ENCODE peak calls at places on chromosomes 6 and 20, in four cellular contexts. One of them, this sample, is unnamed.

GRCh38 chr6:166999145-166999844 is at the start of gene CEP43:
- DNase-seq in stimulated activated CD8-positive, alpha-beta memory T cell treated with anti-CD3 and anti-CD28 coated beads, Interleukin-15, amount 100 ng/mL, for 4 hours: peak; percentile 87
- DNase-seq in activated gamma-delta T cell treated with Interleukin-2 at 50 U/mL for 16 hours: peak; percentile 92
- DNase-seq in activated CD8-positive, alpha-beta memory T cell treated with anti-CD3 and anti-CD28 coated beads, Interleukin-2, amount 50 U/mL, for 4 hours: peak; percentile 90
- DNase-seq in this sample: peak; percentile 94

GRCh38 chr20:50805349-50805684 is 10.5 kb downstream of the BCAS4 start:
- DNase-seq in stimulated activated CD8-positive, alpha-beta memory T cell treated with anti-CD3 and anti-CD28 coated beads, Interleukin-15, amount 100 ng/mL, for 4 hours: no peak
- DNase-seq in activated gamma-delta T cell treated with Interleukin-2 at 50 U/mL for 16 hours: no peak
- DNase-seq in activated CD8-positive, alpha-beta memory T cell treated with anti-CD3 and anti-CD28 coated beads, Interleukin-2, amount 50 U/mL, for 4 hours: no peak
- DNase-seq in this sample: no peak

GRCh38 chr6:79146426-79146825 is 68.4 kb upstream of the PHIP start:
- DNase-seq in stimulated activated CD8-positive, alpha-beta memory T cell treated with anti-CD3 and anti-CD28 coated beads, Interleukin-15, amount 100 ng/mL, for 4 hours: no peak
- DNase-seq in activated gamma-delta T cell treated with Interleukin-2 at 50 U/mL for 16 hours: no peak
- DNase-seq in activated CD8-positive, alpha-beta memory T cell treated with anti-CD3 and anti-CD28 coated beads, Interleukin-2, amount 50 U/mL, for 4 hours: no peak
- DNase-seq in this sample: no peak

GRCh38 chr6:125753218-125753936 is 3.9 kb downstream of the HEY2 start:
- DNase-seq in stimulated activated CD8-positive, alpha-beta memory T cell treated with anti-CD3 and anti-CD28 coated beads, Interleukin-15, amount 100 ng/mL, for 4 hours: no peak
- DNase-seq in activated gamma-delta T cell treated with Interleukin-2 at 50 U/mL for 16 hours: no peak
- DNase-seq in activated CD8-positive, alpha-beta memory T cell treated with anti-CD3 and anti-CD28 coated beads, Interleukin-2, amount 50 U/mL, for 4 hours: no peak
- DNase-seq in this sample: peak; percentile 49

GRCh38 chr6:33405541-33405940 is 5.3 kb upstream of the PHF1 start:
- DNase-seq in stimulated activated CD8-positive, alpha-beta memory T cell treated with anti-CD3 and anti-CD28 coated beads, Interleukin-15, amount 100 ng/mL, for 4 hours: no peak
- DNase-seq in activated gamma-delta T cell treated with Interleukin-2 at 50 U/mL for 16 hours: no peak
- DNase-seq in activated CD8-positive, alpha-beta memory T cell treated with anti-CD3 and anti-CD28 coated beads, Interleukin-2, amount 50 U/mL, for 4 hours: no peak
- DNase-seq in this sample: no peak

GRCh38 chr20:1108437-1108920 is 9.9 kb upstream of the PSMF1 start:
- DNase-seq in stimulated activated CD8-positive, alpha-beta memory T cell treated with anti-CD3 and anti-CD28 coated beads, Interleukin-15, amount 100 ng/mL, for 4 hours: no peak
- DNase-seq in activated gamma-delta T cell treated with Interleukin-2 at 50 U/mL for 16 hours: peak; percentile 41
- DNase-seq in activated CD8-positive, alpha-beta memory T cell treated with anti-CD3 and anti-CD28 coated beads, Interleukin-2, amount 50 U/mL, for 4 hours: peak; percentile 58
- DNase-seq in this sample: peak; percentile 56

GRCh38 chr20:25038103-25038410 is 19.9 kb downstream of the ACSS1 start:
- DNase-seq in stimulated activated CD8-positive, alpha-beta memory T cell treated with anti-CD3 and anti-CD28 coated beads, Interleukin-15, amount 100 ng/mL, for 4 hours: no peak
- DNase-seq in activated gamma-delta T cell treated with Interleukin-2 at 50 U/mL for 16 hours: no peak
- DNase-seq in activated CD8-positive, alpha-beta memory T cell treated with anti-CD3 and anti-CD28 coated beads, Interleukin-2, amount 50 U/mL, for 4 hours: no peak
- DNase-seq in this sample: no peak

GRCh38 chr6:56357616-56358373 is 110.4 kb upstream of the COL21A1 start:
- DNase-seq in stimulated activated CD8-positive, alpha-beta memory T cell treated with anti-CD3 and anti-CD28 coated beads, Interleukin-15, amount 100 ng/mL, for 4 hours: no peak
- DNase-seq in activated gamma-delta T cell treated with Interleukin-2 at 50 U/mL for 16 hours: no peak
- DNase-seq in activated CD8-positive, alpha-beta memory T cell treated with anti-CD3 and anti-CD28 coated beads, Interleukin-2, amount 50 U/mL, for 4 hours: no peak
- DNase-seq in this sample: no peak

GRCh38 chr6:135358251-135358821 is 139.2 kb downstream of the AHI1 start:
- DNase-seq in stimulated activated CD8-positive, alpha-beta memory T cell treated with anti-CD3 and anti-CD28 coated beads, Interleukin-15, amount 100 ng/mL, for 4 hours: no peak
- DNase-seq in activated gamma-delta T cell treated with Interleukin-2 at 50 U/mL for 16 hours: no peak
- DNase-seq in activated CD8-positive, alpha-beta memory T cell treated with anti-CD3 and anti-CD28 coated beads, Interleukin-2, amount 50 U/mL, for 4 hours: no peak
- DNase-seq in this sample: no peak

GRCh38 chr6:27478141-27478705 is 5.3 kb upstream of the ZNF184 start:
- DNase-seq in stimulated activated CD8-positive, alpha-beta memory T cell treated with anti-CD3 and anti-CD28 coated beads, Interleukin-15, amount 100 ng/mL, for 4 hours: no peak
- DNase-seq in activated gamma-delta T cell treated with Interleukin-2 at 50 U/mL for 16 hours: no peak
- DNase-seq in activated CD8-positive, alpha-beta memory T cell treated with anti-CD3 and anti-CD28 coated beads, Interleukin-2, amount 50 U/mL, for 4 hours: no peak
- DNase-seq in this sample: no peak

This sample was measured in B cell.